ENCODE peak calls at places on chromosome 5, in five cellular contexts. F, A, J, E and V are unnamed samples.
A peak's percentile ranks its signal among the peaks of the same experiment; 100 is the strongest.

GRCh38 chr5:220008-220407 is 1.9 kb downstream of the SDHA start:
- DNase-seq in F (no peak), A (no peak), J (no peak), E (no peak), V (no peak)

GRCh38 chr5:181207214-181207959 is 2.4 kb upstream of the TRIM7 start:
- DNase-seq in F (peak; percentile 86), A (no peak), J (peak; percentile 82), E (no peak), V (peak; percentile 80)

GRCh38 chr5:144060598-144060997 is 109.9 kb downstream of the YIPF5 start:
- DNase-seq in F (no peak), A (no peak), J (no peak), E (no peak), V (no peak)

GRCh38 chr5:148808864-148809642 is 17.4 kb upstream of the ADRB2 start:
- DNase-seq in F (peak; percentile 51), A (no peak), J (no peak), E (peak; percentile 21), V (peak; percentile 46)

GRCh38 chr5:77180167-77181081 is 30.1 kb upstream of the PDE8B start:
- DNase-seq in F (peak; percentile 41), A (peak; percentile 42), J (no peak), E (peak; percentile 18), V (no peak)

GRCh38 chr5:31133488-31133887 is 60.0 kb upstream of the CDH6 start:
- DNase-seq in F (no peak), A (no peak), J (no peak), E (no peak), V (no peak)

GRCh38 chr5:131355972-131356528 is 92.2 kb downstream of the CDC42SE2 start:
- DNase-seq in F (no peak), A (no peak), J (no peak), E (no peak), V (no peak)

GRCh38 chr5:131627466-131627865 is 7.6 kb downstream of the RAPGEF6 start:
- DNase-seq in F (no peak), A (no peak), J (no peak), E (no peak), V (no peak)

GRCh38 chr5:135242496-135243193 is 156.4 kb downstream of the MACROH2A1 start:
- DNase-seq in F (peak; percentile 57), A (no peak), J (no peak), E (peak; percentile 61), V (peak; percentile 56)

GRCh38 chr5:34843482-34843881 is 4.5 kb downstream of the TTC23L start:
- DNase-seq in F (no peak), A (no peak), J (no peak), E (no peak), V (no peak)

GRCh38 chr5:10453564-10453963 is 11.9 kb downstream of the ROPN1L start:
- DNase-seq in F (no peak), A (no peak), J (no peak), E (no peak), V (no peak)

GRCh38 chr5:83377131-83377865 is 94.2 kb upstream of the VCAN start:
- DNase-seq in F (no peak), A (no peak), J (no peak), E (no peak), V (no peak)

GRCh38 chr5:152503206-152503605 is 98.1 kb upstream of the NMUR2 start:
- DNase-seq in F (no peak), A (no peak), J (no peak), E (no peak), V (no peak)

GRCh38 chr5:162931501-162931900 is 505.9 kb upstream of the CCNG1 start:
- DNase-seq in F (no peak), A (no peak), J (no peak), E (no peak), V (no peak)

GRCh38 chr5:11780641-11781345 is 123.5 kb downstream of the CTNND2 start:
- DNase-seq in F (no peak), A (no peak), J (no peak), E (no peak), V (no peak)

GRCh38 chr5:96064905-96065304 is 103.3 kb upstream of the ELL2 start:
- DNase-seq in F (no peak), A (no peak), J (no peak), E (no peak), V (no peak)

GRCh38 chr5:136382791-136383190 is 17.4 kb upstream of the TRPC7 start:
- DNase-seq in F (no peak), A (no peak), J (no peak), E (no peak), V (no peak)

GRCh38 chr5:172683696-172684464 is 42.8 kb downstream of the NEURL1B start:
- DNase-seq in F (peak; percentile 56), A (no peak), J (no peak), E (no peak), V (no peak)